ENCODE peak calls at places on chromosome 1, in six cellular contexts. One of them, this sample, is unnamed.

GRCh38 chr1:6868371-6869001 is 83.2 kb downstream of the CAMTA1 start:
- DNase-seq in mesendoderm: no peak
- DNase-seq in fibroblast of the conjunctiva: no peak
- DNase-seq in HT-29: no peak
- DNase-seq in kidney epithelial cell: no peak
- DNase-seq in HEK293T: no peak
- DNase-seq in this sample: no peak

GRCh38 chr1:224541072-224541790 is 74.9 kb upstream of the CNIH3 start:
- DNase-seq in HT-29: no peak
- DNase-seq in fibroblast of the conjunctiva: no peak
- DNase-seq in mesendoderm: no peak
- DNase-seq in HEK293T: no peak
- DNase-seq in kidney epithelial cell: no peak
- DNase-seq in this sample: no peak

GRCh38 chr1:119758584-119758983 is 10.1 kb downstream of the HMGCS2 start:
- DNase-seq in mesendoderm: no peak
- DNase-seq in HT-29: no peak
- DNase-seq in kidney epithelial cell: no peak
- DNase-seq in fibroblast of the conjunctiva: no peak
- DNase-seq in HEK293T: no peak
- DNase-seq in this sample: no peak

GRCh38 chr1:5717031-5717682 is 275.1 kb downstream of the NPHP4 start:
- DNase-seq in HT-29: no peak
- DNase-seq in mesendoderm: no peak
- DNase-seq in HEK293T: no peak
- DNase-seq in fibroblast of the conjunctiva: no peak
- DNase-seq in kidney epithelial cell: no peak
- DNase-seq in this sample: no peak

GRCh38 chr1:193539731-193540459 is 353.5 kb upstream of the B3GALT2 start:
- DNase-seq in fibroblast of the conjunctiva: no peak
- DNase-seq in kidney epithelial cell: no peak
- DNase-seq in HEK293T: no peak
- DNase-seq in mesendoderm: no peak
- DNase-seq in HT-29: no peak
- DNase-seq in this sample: no peak

GRCh38 chr1:160162936-160163335 is 11.5 kb downstream of the ATP1A4 start:
- DNase-seq in mesendoderm: no peak
- DNase-seq in kidney epithelial cell: no peak
- DNase-seq in HT-29: no peak
- DNase-seq in fibroblast of the conjunctiva: no peak
- DNase-seq in HEK293T: no peak
- DNase-seq in this sample: no peak

GRCh38 chr1:17119076-17119743 is at the start of gene PADI2:
- DNase-seq in fibroblast of the conjunctiva: no peak
- DNase-seq in HT-29: peak; percentile 77
- DNase-seq in kidney epithelial cell: no peak
- DNase-seq in HEK293T: peak; percentile 90
- DNase-seq in mesendoderm: peak; percentile 66
- DNase-seq in this sample: peak; percentile 65

GRCh38 chr1:68230901-68231626 is 1.3 kb downstream of the WLS start:
- DNase-seq in kidney epithelial cell: no peak
- DNase-seq in fibroblast of the conjunctiva: no peak
- DNase-seq in HEK293T: no peak
- DNase-seq in mesendoderm: no peak
- DNase-seq in HT-29: peak; percentile 30
- DNase-seq in this sample: peak; percentile 48

GRCh38 chr1:163706915-163707314 is 385.2 kb downstream of the NUF2 start:
- DNase-seq in mesendoderm: no peak
- DNase-seq in kidney epithelial cell: no peak
- DNase-seq in fibroblast of the conjunctiva: no peak
- DNase-seq in HEK293T: no peak
- DNase-seq in HT-29: no peak
- DNase-seq in this sample: peak; percentile 5

GRCh38 chr1:34870395-34870794 is 10.8 kb upstream of the SMIM12 start:
- DNase-seq in HEK293T: no peak
- DNase-seq in mesendoderm: no peak
- DNase-seq in fibroblast of the conjunctiva: no peak
- DNase-seq in kidney epithelial cell: no peak
- DNase-seq in HT-29: no peak
- DNase-seq in this sample: no peak

GRCh38 chr1:224774378-224774777 is 155.1 kb upstream of the DNAH14 start:
- DNase-seq in HT-29: no peak
- DNase-seq in HEK293T: no peak
- DNase-seq in fibroblast of the conjunctiva: no peak
- DNase-seq in mesendoderm: peak; percentile 66
- DNase-seq in kidney epithelial cell: no peak
- DNase-seq in this sample: no peak

GRCh38 chr1:219304227-219305226 is 130.8 kb downstream of the LYPLAL1 start:
- DNase-seq in kidney epithelial cell: peak; percentile 58
- DNase-seq in mesendoderm: peak; percentile 57
- DNase-seq in HEK293T: no peak
- DNase-seq in fibroblast of the conjunctiva: no peak
- DNase-seq in HT-29: peak; percentile 46
- DNase-seq in this sample: peak; percentile 77

GRCh38 chr1:110475358-110476027 is 24.5 kb downstream of the PROK1 start:
- DNase-seq in fibroblast of the conjunctiva: no peak
- DNase-seq in HT-29: peak; percentile 33
- DNase-seq in HEK293T: peak; percentile 49
- DNase-seq in mesendoderm: peak; percentile 85
- DNase-seq in kidney epithelial cell: no peak
- DNase-seq in this sample: no peak

GRCh38 chr1:117122297-117123025 is 912 bp upstream of the TRIM45 start:
- DNase-seq in kidney epithelial cell: no peak
- DNase-seq in HEK293T: no peak
- DNase-seq in HT-29: no peak
- DNase-seq in fibroblast of the conjunctiva: no peak
- DNase-seq in mesendoderm: peak; percentile 72
- DNase-seq in this sample: no peak

GRCh38 chr1:27581823-27582243 is 22.1 kb downstream of the AHDC1 start:
- DNase-seq in fibroblast of the conjunctiva: no peak
- DNase-seq in kidney epithelial cell: no peak
- DNase-seq in HEK293T: no peak
- DNase-seq in mesendoderm: no peak
- DNase-seq in HT-29: no peak
- DNase-seq in this sample: no peak

This sample was measured in dermis blood vessel endothelial cell.